ENCODE peak calls at places on chromosome 5, in ten cellular contexts. P is right atrium auricular region; J is CD4-positive, alpha-beta memory T cell; T is H9; R is ovary; X is adrenal gland; B is NT2/D1; V is IMR-90; U is CD8-positive, alpha-beta memory T cell; C is hepatocyte. E is an unnamed sample.
A peak's percentile ranks its signal among the peaks of the same experiment; 100 is the strongest.

GRCh38 chr5:2651116-2651515 is 100.4 kb downstream of the IRX2 start:
- DNase-seq in P (no peak), J (no peak), T (no peak), R (no peak), X (no peak), B (no peak), V (no peak), U (no peak), C (no peak), E (no peak)

GRCh38 chr5:160291467-160291866 is 20.9 kb downstream of the CCNJL start:
- DNase-seq in P (no peak), J (no peak), T (no peak), R (no peak), X (no peak), B (no peak), V (no peak), U (no peak), C (no peak), E (no peak)

GRCh38 chr5:78992136-78992535 is 7.0 kb upstream of the ARSB start:
- DNase-seq in P (no peak), J (no peak), T (no peak), R (no peak), X (no peak), B (no peak), V (no peak), U (no peak), C (no peak), E (no peak)

GRCh38 chr5:105501315-105501714 is 1938.7 kb upstream of the NUDT12 start:
- DNase-seq in P (no peak), J (no peak), T (no peak), R (no peak), X (no peak), B (no peak), V (no peak), U (no peak), C (no peak), E (no peak)

GRCh38 chr5:143826909-143827514 is 15.1 kb downstream of the HMHB1 start:
- DNase-seq in P (no peak), J (no peak), T (no peak), R (no peak), X (no peak), B (no peak), V (peak; percentile 59), U (no peak), C (peak; percentile 19), E (no peak)

GRCh38 chr5:127450046-127450445 is 67.4 kb upstream of the PRRC1 start:
- DNase-seq in P (no peak), J (no peak), T (no peak), R (no peak), X (no peak), B (no peak), V (no peak), U (no peak), C (no peak), E (no peak)

GRCh38 chr5:14131855-14132503 is 11.2 kb upstream of the TRIO start:
- DNase-seq in P (no peak), J (no peak), T (no peak), R (no peak), X (no peak), B (no peak), V (no peak), U (no peak), C (no peak), E (no peak)

GRCh38 chr5:92945630-92946097 is 635.4 kb downstream of the NR2F1-AS1 start:
- DNase-seq in P (no peak), J (no peak), T (no peak), R (no peak), X (no peak), B (no peak), V (peak; percentile 28), U (no peak), C (no peak), E (no peak)

DNA sequence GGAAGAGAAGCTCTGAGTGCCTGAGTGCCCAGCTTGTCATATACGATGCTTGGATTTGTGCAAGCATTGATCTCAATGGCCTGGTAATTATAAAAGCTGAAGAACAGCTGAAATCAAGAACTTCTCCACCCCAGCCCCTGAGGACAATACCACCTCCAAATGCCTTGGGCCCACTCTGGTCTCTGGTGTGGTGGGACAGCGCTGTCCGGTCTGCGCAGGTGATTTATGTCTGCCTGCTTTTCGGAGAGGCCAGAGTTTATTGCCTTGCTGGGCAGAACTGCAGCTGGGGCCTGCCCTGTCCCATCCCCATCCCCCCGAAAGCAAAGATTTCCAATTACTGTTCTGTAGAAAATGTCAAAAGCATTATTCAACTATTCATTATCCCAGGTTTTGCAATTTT is 1.1 kb upstream of the PDZD2 start:
- DNase-seq in P (no peak), J (no peak), T (no peak), R (no peak), X (no peak), B (no peak), V (no peak), U (no peak), C (no peak), E (no peak)
- H3K27me3 ChIP-seq in P (no peaks in the 10 kb centered on the region), J (no peaks in the 10 kb centered on the region), T (peaks cover 5% of the 10 kb centered on the region), R (no peaks in the 10 kb centered on the region), X (no peaks in the 10 kb centered on the region), B (peaks cover 27% of the 10 kb centered on the region), V (peaks cover 42% of the 10 kb centered on the region), U (peaks cover 5% of the 10 kb centered on the region), C (peaks cover 45% of the 10 kb centered on the region), E (no peaks in the 10 kb centered on the region)

GRCh38 chr5:138755084-138755748 is 2.0 kb downstream of the CTNNA1 start:
- DNase-seq in P (no peak), J (no peak), T (no peak), R (no peak), X (no peak), B (no peak), V (no peak), U (no peak), C (no peak), E (no peak)

GRCh38 chr5:138754699-138755057 is 1.5 kb downstream of the CTNNA1 start:
- DNase-seq in P (no peak), J (no peak), T (no peak), R (no peak), X (peak; percentile 22), B (no peak), V (no peak), U (no peak), C (peak; percentile 44), E (no peak)

GRCh38 chr5:138760448-138761110 is 7.4 kb downstream of the CTNNA1 start:
- DNase-seq in P (no peak), J (no peak), T (no peak), R (no peak), X (no peak), B (no peak), V (peak; percentile 29), U (no peak), C (no peak), E (no peak)

GRCh38 chr5:138753794-138754698 is 821 bp downstream of the CTNNA1 start:
- DNase-seq in P (peak; percentile 97), J (peak; percentile 13), T (peak; percentile 43), R (peak; percentile 93), X (peak; percentile 96), B (peak; percentile 27), V (peak; percentile 84), U (peak; percentile 55), C (peak; percentile 92), E (peak; percentile 96)

DNA sequence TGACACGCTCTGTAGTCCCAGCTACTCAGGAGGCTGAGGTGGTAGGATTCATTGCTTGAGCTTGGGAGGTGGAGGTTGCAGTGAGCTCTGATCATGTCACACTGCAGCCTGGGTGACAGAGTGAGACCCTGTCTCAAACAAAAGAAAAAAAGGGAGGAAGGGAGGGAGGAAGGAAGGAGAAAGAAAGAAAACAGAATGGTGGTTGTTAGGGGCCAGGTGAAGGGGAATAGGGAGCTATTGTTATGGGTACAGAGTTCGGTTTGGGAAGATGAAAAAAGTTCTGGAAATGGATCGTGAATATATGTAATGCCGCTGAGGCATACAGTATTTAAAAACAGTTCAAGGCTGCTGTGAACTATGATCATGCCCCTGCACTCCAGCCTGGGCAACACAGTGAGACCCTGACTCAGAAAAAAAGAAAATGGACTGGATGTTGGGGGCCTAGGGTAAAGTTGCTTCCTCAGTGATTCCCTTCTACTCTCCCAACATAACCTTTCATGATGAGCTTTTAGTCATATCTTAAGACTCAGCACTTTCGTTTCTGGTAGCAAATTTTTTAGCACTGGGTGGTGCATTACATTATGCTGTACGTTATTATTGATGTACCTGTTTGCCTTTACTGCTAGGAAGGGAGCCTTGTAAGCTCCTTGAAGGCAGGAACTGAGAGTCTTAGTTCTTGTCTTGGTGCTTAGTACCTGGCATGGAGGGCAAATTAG is 4.0 kb downstream of the CTNNA1 start:
- DNase-seq in P (no peak), J (no peak), T (no peak), R (no peak), X (no peak), B (no peak), V (no peak), U (no peak), C (no peak), E (no peak)
- H3K4me1 ChIP-seq in P (no peaks in the 10 kb centered on the region), J (peaks cover 31% of the 10 kb centered on the region), T (no peaks in the 10 kb centered on the region), R (peaks cover 18% of the 10 kb centered on the region), X (peaks cover 53% of the 10 kb centered on the region), B (no peaks in the 10 kb centered on the region), V (peaks cover 14% of the 10 kb centered on the region), U (peaks cover 19% of the 10 kb centered on the region), C (peaks cover 6% of the 10 kb centered on the region), E (peaks cover 14% of the 10 kb centered on the region)

DNA sequence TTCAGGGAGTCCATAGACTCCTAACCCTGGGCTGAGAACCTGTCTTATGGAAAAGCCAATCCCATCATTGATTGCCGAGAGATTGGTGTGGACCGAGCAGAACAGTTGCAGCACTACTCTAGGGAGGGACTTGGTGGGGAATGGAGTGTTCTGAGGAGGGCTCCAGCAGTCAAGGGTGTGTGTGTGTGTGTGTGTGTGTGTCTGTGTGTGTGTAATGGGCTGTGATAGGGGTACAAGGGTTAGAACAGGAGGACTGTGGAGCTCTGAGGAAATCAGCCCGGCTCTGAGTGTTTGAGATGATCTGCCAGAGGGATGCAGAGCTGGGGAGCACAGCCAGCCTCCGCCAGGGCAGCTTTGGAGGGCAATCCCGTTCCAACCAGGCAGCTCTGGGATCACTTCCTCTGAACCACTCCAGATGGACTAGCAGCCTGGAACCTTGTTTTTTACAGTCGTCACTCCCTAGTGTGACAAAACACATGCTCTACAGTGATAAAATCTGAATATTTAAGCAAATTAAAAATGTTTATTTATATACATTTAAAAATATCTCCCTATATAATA is 3.0 kb upstream of the SLC6A7 start:
- DNase-seq in P (no peak), J (no peak), T (no peak), R (no peak), X (no peak), B (no peak), V (no peak), U (no peak), C (no peak), E (no peak)
- H3K27me3 ChIP-seq in P (no peaks in the 10 kb centered on the region), J (peaks cover 6% of the 10 kb centered on the region), T (peaks cover 41% of the 10 kb centered on the region), R (no peaks in the 10 kb centered on the region), X (peaks cover 23% of the 10 kb centered on the region), B (peaks cover 86% of the 10 kb centered on the region), V (peaks cover 93% of the 10 kb centered on the region), U (peaks cover 4% of the 10 kb centered on the region), C (peaks cover 32% of the 10 kb centered on the region), E (no peaks in the 10 kb centered on the region)

GRCh38 chr5:37715957-37716356 is 123.9 kb downstream of the GDNF start:
- DNase-seq in P (no peak), J (no peak), T (no peak), R (no peak), X (no peak), B (no peak), V (peak; percentile 51), U (no peak), C (no peak), E (no peak)

GRCh38 chr5:37716405-37716804 is 123.4 kb downstream of the GDNF start:
- DNase-seq in P (no peak), J (no peak), T (no peak), R (no peak), X (no peak), B (no peak), V (no peak), U (no peak), C (no peak), E (no peak)

GRCh38 chr5:37717276-37717612 is 122.6 kb downstream of the GDNF start:
- DNase-seq in P (no peak), J (no peak), T (no peak), R (no peak), X (no peak), B (no peak), V (no peak), U (no peak), C (no peak), E (no peak)

GRCh38 chr5:37715361-37715760 is 124.5 kb downstream of the GDNF start:
- DNase-seq in P (no peak), J (no peak), T (no peak), R (no peak), X (no peak), B (no peak), V (peak; percentile 49), U (no peak), C (no peak), E (no peak)

GRCh38 chr5:37717613-37718431 is 122.0 kb downstream of the GDNF start:
- DNase-seq in P (no peak), J (no peak), T (no peak), R (peak; percentile 33), X (peak; percentile 37), B (peak; percentile 9), V (peak; percentile 88), U (no peak), C (peak; percentile 91), E (peak; percentile 25)
- H3K4me1 ChIP-seq in P (no peaks in the 10 kb centered on the region), J (peaks cover 17% of the 10 kb centered on the region), T (peaks cover 5% of the 10 kb centered on the region), R (peaks cover 8% of the 10 kb centered on the region), X (peaks cover 16% of the 10 kb centered on the region), B (no peaks in the 10 kb centered on the region), V (peaks cover 7% of the 10 kb centered on the region), U (no peaks in the 10 kb centered on the region), C (peaks cover 21% of the 10 kb centered on the region), E (peaks cover 3% of the 10 kb centered on the region)

E was measured in right cardiac atrium.